ENCODE peak calls at places on chromosomes 6 and 20, in nine cellular contexts. R is cardiac fibroblast, Y is astrocyte of the cerebellum, O is ascending aorta, E is SJSA1, H is left lung, J is foreskin fibroblast, Z is AG04450, M is pancreas. L is an unnamed sample.

GRCh38 chr20:59392741-59393140 is 92.3 kb downstream of the EDN3 start:
- DNase-seq in R (no peak), Y (no peak), O (no peak), E (no peak), H (no peak), J (no peak), Z (no peak), M (no peak), L (no peak)

GRCh38 chr6:34484899-34485298 is 19.0 kb downstream of the PACSIN1 start:
- DNase-seq in R (no peak), Y (no peak), O (no peak), E (no peak), H (no peak), J (no peak), Z (no peak), M (no peak), L (no peak)

GRCh38 chr20:3775457-3775856 is 5.8 kb downstream of the SPEF1 start:
- DNase-seq in R (no peak), Y (no peak), O (no peak), E (no peak), H (no peak), J (no peak), Z (no peak), M (no peak), L (no peak)

GRCh38 chr20:6780414-6780813 is 12.9 kb downstream of the BMP2 start:
- DNase-seq in R (peak), Y (no peak), O (no peak), E (no peak), H (no peak), J (no peak), Z (no peak), M (no peak), L (no peak)

GRCh38 chr6:18147160-18147559 is 7.7 kb downstream of the TPMT start:
- DNase-seq in R (peak), Y (no peak), O (no peak), E (no peak), H (no peak), J (peak), Z (no peak), M (no peak), L (peak)

GRCh38 chr6:27281105-27281539 is 31.0 kb downstream of the POM121L2 start:
- DNase-seq in R (no peak), Y (no peak), O (no peak), E (no peak), H (no peak), J (no peak), Z (no peak), M (no peak), L (no peak)

GRCh38 chr6:137736048-137736846 is 130.8 kb upstream of the TNFAIP3 start:
- DNase-seq in R (no peak), Y (no peak), O (no peak), E (no peak), H (no peak), J (no peak), Z (no peak), M (no peak), L (no peak)

GRCh38 chr6:32622545-32623401 is 14.4 kb upstream of the HLA-DQA1 start:
- DNase-seq in R (no peak), Y (no peak), O (no peak), E (peak), H (no peak), J (no peak), Z (no peak), M (peak), L (peak)

GRCh38 chr20:52552181-52552872 is 360.7 kb upstream of the ZFP64 start:
- DNase-seq in R (no peak), Y (no peak), O (no peak), E (peak), H (no peak), J (no peak), Z (no peak), M (no peak), L (peak)

GRCh38 chr6:44621846-44622245 is 234.3 kb downstream of the CDC5L start:
- DNase-seq in R (peak), Y (no peak), O (no peak), E (no peak), H (no peak), J (no peak), Z (no peak), M (no peak), L (peak)

GRCh38 chr6:167731731-167732422 is 94.8 kb upstream of the AFDN start:
- DNase-seq in R (no peak), Y (no peak), O (no peak), E (no peak), H (no peak), J (no peak), Z (no peak), M (no peak), L (no peak)

GRCh38 chr6:106648651-106649308 is 19.4 kb downstream of the QRSL1 start:
- DNase-seq in R (no peak), Y (no peak), O (no peak), E (no peak), H (no peak), J (no peak), Z (no peak), M (no peak), L (no peak)

GRCh38 chr6:33589723-33590530 is 9.9 kb upstream of the BAK1 start:
- DNase-seq in R (peak), Y (peak), O (no peak), E (peak), H (peak), J (peak), Z (peak), M (peak), L (peak)

GRCh38 chr6:35096129-35096852 is 44.8 kb downstream of the TCP11 start:
- DNase-seq in R (peak), Y (peak), O (no peak), E (peak), H (no peak), J (peak), Z (peak), M (no peak), L (peak)

GRCh38 chr6:63730311-63730710 is 94.7 kb downstream of the PHF3 start:
- DNase-seq in R (no peak), Y (no peak), O (no peak), E (no peak), H (no peak), J (peak), Z (no peak), M (no peak), L (no peak)

GRCh38 chr20:11252447-11252846 is 578.6 kb upstream of the JAG1 start:
- DNase-seq in R (no peak), Y (no peak), O (no peak), E (no peak), H (no peak), J (no peak), Z (no peak), M (no peak), L (no peak)

GRCh38 chr6:80520195-80520594 is 413.7 kb downstream of the BCKDHB start:
- DNase-seq in R (peak), Y (peak), O (no peak), E (no peak), H (no peak), J (no peak), Z (peak), M (no peak), L (peak)

GRCh38 chr6:5045417-5045816 is 39.7 kb upstream of the PPP1R3G start:
- DNase-seq in R (no peak), Y (no peak), O (no peak), E (no peak), H (no peak), J (peak), Z (no peak), M (no peak), L (no peak)

GRCh38 chr6:37142047-37142614 is 27.8 kb upstream of the PIM1 start:
- DNase-seq in R (peak), Y (no peak), O (no peak), E (peak), H (no peak), J (no peak), Z (no peak), M (no peak), L (no peak)

GRCh38 chr6:30450548-30450907 is 38.8 kb upstream of the HLA-E start:
- DNase-seq in R (no peak), Y (no peak), O (no peak), E (no peak), H (no peak), J (no peak), Z (no peak), M (no peak), L (no peak)
- H3K4me3 ChIP-seq in R (no peak), Y (no peak), O (no peak), E (no peak), H (no peak), J (no peak), Z (peak), M (no peak), L (no peak)

GRCh38 chr6:168852336-168852884 is 401.2 kb downstream of the THBS2 start:
- DNase-seq in R (no peak), Y (no peak), O (no peak), E (no peak), H (no peak), J (peak), Z (no peak), M (no peak), L (no peak)
- H3K4me3 ChIP-seq in R (peak), Y (no peak), O (peak), E (no peak), H (no peak), J (peak), Z (no peak), M (peak), L (no peak)

GRCh38 chr6:144007455-144007778 is 642 bp downstream of the PLAGL1 start:
- DNase-seq in R (no peak), Y (no peak), O (no peak), E (no peak), H (no peak), J (no peak), Z (no peak), M (no peak), L (peak)
- H3K4me3 ChIP-seq in R (peak), Y (peak), O (peak), E (peak), H (peak), J (peak), Z (peak), M (peak), L (peak)

GRCh38 chr6:50820590-50821234 is 2.0 kb downstream of the TFAP2B start:
- DNase-seq in R (no peak), Y (no peak), O (no peak), E (no peak), H (no peak), J (no peak), Z (no peak), M (no peak), L (no peak)
- H3K4me3 ChIP-seq in R (no peak), Y (no peak), O (peak), E (no peak), H (no peak), J (no peak), Z (no peak), M (peak), L (no peak)

GRCh38 chr6:107823047-107823557 is 1.0 kb downstream of the SCML4 start:
- DNase-seq in R (no peak), Y (no peak), O (no peak), E (no peak), H (no peak), J (no peak), Z (no peak), M (no peak), L (no peak)
- H3K4me3 ChIP-seq in R (no peak), Y (no peak), O (no peak), E (no peak), H (no peak), J (no peak), Z (no peak), M (peak), L (no peak)

DNA sequence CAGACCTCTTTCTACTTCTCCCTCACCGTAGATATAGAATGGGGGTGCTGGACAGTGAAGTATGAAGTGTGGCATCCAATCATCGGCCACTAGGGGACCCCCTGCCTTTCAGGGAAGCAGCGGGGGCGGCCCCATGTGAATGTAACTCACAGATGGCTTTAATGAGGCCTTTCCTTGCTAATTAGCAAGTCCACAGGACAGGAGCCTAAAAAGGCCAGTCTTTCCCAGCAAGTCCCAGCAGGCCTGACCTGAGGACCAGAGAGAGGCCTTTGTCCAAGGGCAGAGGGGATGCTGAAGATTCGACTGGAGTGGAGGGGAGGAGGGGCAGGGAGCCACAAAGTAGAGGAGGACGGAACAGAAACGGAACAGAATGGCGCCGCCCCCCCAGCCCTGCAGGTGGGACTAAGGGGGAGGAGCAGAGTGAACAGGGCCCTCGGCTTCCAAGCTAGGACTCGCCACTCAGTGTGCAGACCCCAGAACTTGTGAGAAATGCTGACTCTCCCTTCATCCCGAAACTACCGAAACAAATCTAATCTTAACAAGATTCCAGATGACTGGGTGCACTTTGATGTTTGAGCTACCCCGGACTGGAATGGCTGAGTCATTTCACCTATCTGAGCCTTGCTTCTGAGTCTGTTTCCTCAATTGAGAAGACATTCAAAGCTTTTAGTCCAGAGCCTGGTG is 5.8 kb downstream of the C6orf132 start:
- DNase-seq in R (peak), Y (peak), O (no peak), E (peak), H (peak), J (peak), Z (peak), M (no peak), L (peak)
- H3K4me3 ChIP-seq in R (no peak), Y (no peak), O (no peak), E (no peak), H (no peak), J (no peak), Z (no peak), M (no peak), L (no peak)